ENCODE peak calls at places on chromosome X, in six cellular contexts. One of them, this sample, is unnamed.

GRCh38 chrX:48956728-48957414 is 536 bp downstream of the OTUD5 start:
- DNase-seq in left lung: peak
- DNase-seq in uterus: peak
- DNase-seq in neural crest cell: no peak
- DNase-seq in ovary: peak
- DNase-seq in dorsolateral prefrontal cortex: no peak
- DNase-seq in this sample: no peak

GRCh38 chrX:135544338-135544948 is 24.0 kb downstream of the INTS6L start:
- DNase-seq in left lung: no peak
- DNase-seq in uterus: no peak
- DNase-seq in neural crest cell: no peak
- DNase-seq in ovary: no peak
- DNase-seq in dorsolateral prefrontal cortex: no peak
- DNase-seq in this sample: no peak

GRCh38 chrX:6163761-6164160 is 64.9 kb downstream of the NLGN4X start:
- DNase-seq in left lung: no peak
- DNase-seq in uterus: no peak
- DNase-seq in neural crest cell: no peak
- DNase-seq in ovary: no peak
- DNase-seq in dorsolateral prefrontal cortex: no peak
- DNase-seq in this sample: no peak

GRCh38 chrX:154308108-154308946 is 12.7 kb downstream of the TKTL1 start:
- DNase-seq in left lung: no peak
- DNase-seq in uterus: peak
- DNase-seq in neural crest cell: peak
- DNase-seq in ovary: peak
- DNase-seq in dorsolateral prefrontal cortex: peak
- DNase-seq in this sample: peak

GRCh38 chrX:46400530-46400929 is 144.7 kb downstream of the ZNF674 start:
- DNase-seq in left lung: no peak
- DNase-seq in uterus: no peak
- DNase-seq in neural crest cell: no peak
- DNase-seq in ovary: no peak
- DNase-seq in dorsolateral prefrontal cortex: no peak
- DNase-seq in this sample: no peak

GRCh38 chrX:22135171-22135711 is 103.1 kb downstream of the PHEX start:
- DNase-seq in left lung: no peak
- DNase-seq in uterus: no peak
- DNase-seq in neural crest cell: peak
- DNase-seq in ovary: no peak
- DNase-seq in dorsolateral prefrontal cortex: no peak
- DNase-seq in this sample: no peak

GRCh38 chrX:125340508-125340907 is 20.8 kb downstream of the TEX13C start:
- DNase-seq in left lung: no peak
- DNase-seq in uterus: no peak
- DNase-seq in neural crest cell: no peak
- DNase-seq in ovary: no peak
- DNase-seq in dorsolateral prefrontal cortex: no peak
- DNase-seq in this sample: no peak

GRCh38 chrX:47751670-47752069 is 85.0 kb upstream of the ZNF81 start:
- DNase-seq in left lung: peak
- DNase-seq in uterus: no peak
- DNase-seq in neural crest cell: no peak
- DNase-seq in ovary: no peak
- DNase-seq in dorsolateral prefrontal cortex: no peak
- DNase-seq in this sample: no peak

GRCh38 chrX:97211070-97211469 is 327.4 kb downstream of the RPA4 start:
- DNase-seq in left lung: no peak
- DNase-seq in uterus: no peak
- DNase-seq in neural crest cell: no peak
- DNase-seq in ovary: no peak
- DNase-seq in dorsolateral prefrontal cortex: no peak
- DNase-seq in this sample: no peak

GRCh38 chrX:47958943-47959342 is 44.8 kb downstream of the ZNF182 start:
- DNase-seq in left lung: no peak
- DNase-seq in uterus: no peak
- DNase-seq in neural crest cell: no peak
- DNase-seq in ovary: no peak
- DNase-seq in dorsolateral prefrontal cortex: no peak
- DNase-seq in this sample: peak

GRCh38 chrX:68697465-68698125 is 50.1 kb downstream of the STARD8 start:
- DNase-seq in left lung: no peak
- DNase-seq in uterus: no peak
- DNase-seq in neural crest cell: no peak
- DNase-seq in ovary: no peak
- DNase-seq in dorsolateral prefrontal cortex: no peak
- DNase-seq in this sample: no peak

GRCh38 chrX:39125834-39126233 is 324.6 kb downstream of the MID1IP1 start:
- DNase-seq in left lung: no peak
- DNase-seq in uterus: no peak
- DNase-seq in neural crest cell: no peak
- DNase-seq in ovary: no peak
- DNase-seq in dorsolateral prefrontal cortex: no peak
- DNase-seq in this sample: no peak

GRCh38 chrX:16993791-16994318 is 47.4 kb downstream of the REPS2 start:
- DNase-seq in left lung: no peak
- DNase-seq in uterus: no peak
- DNase-seq in neural crest cell: no peak
- DNase-seq in ovary: no peak
- DNase-seq in dorsolateral prefrontal cortex: no peak
- DNase-seq in this sample: no peak

GRCh38 chrX:65744965-65745364 is 77.5 kb downstream of the MSN start:
- DNase-seq in left lung: no peak
- DNase-seq in uterus: no peak
- DNase-seq in neural crest cell: no peak
- DNase-seq in ovary: no peak
- DNase-seq in dorsolateral prefrontal cortex: no peak
- DNase-seq in this sample: no peak
- TF ChIP-seq CTCF in left lung: no peak
- TF ChIP-seq CTCF in uterus: no peak
- TF ChIP-seq CTCF in neural crest cell: no peak
- TF ChIP-seq CTCF in ovary: no peak
- TF ChIP-seq CTCF in dorsolateral prefrontal cortex: no peak
- TF ChIP-seq CTCF in this sample: no peak

GRCh38 chrX:83008415-83008814 is 499.7 kb upstream of the POU3F4 start:
- DNase-seq in left lung: no peak
- DNase-seq in uterus: no peak
- DNase-seq in neural crest cell: no peak
- DNase-seq in ovary: no peak
- DNase-seq in dorsolateral prefrontal cortex: no peak
- DNase-seq in this sample: no peak
- TF ChIP-seq CTCF in left lung: peak
- TF ChIP-seq CTCF in uterus: no peak
- TF ChIP-seq CTCF in neural crest cell: peak
- TF ChIP-seq CTCF in ovary: no peak
- TF ChIP-seq CTCF in dorsolateral prefrontal cortex: no peak
- TF ChIP-seq CTCF in this sample: peak

GRCh38 chrX:42290608-42291007 is 367.3 kb upstream of the CASK start:
- DNase-seq in left lung: no peak
- DNase-seq in uterus: no peak
- DNase-seq in neural crest cell: no peak
- DNase-seq in ovary: no peak
- DNase-seq in dorsolateral prefrontal cortex: no peak
- DNase-seq in this sample: no peak
- TF ChIP-seq CTCF in left lung: peak
- TF ChIP-seq CTCF in uterus: no peak
- TF ChIP-seq CTCF in neural crest cell: peak
- TF ChIP-seq CTCF in ovary: no peak
- TF ChIP-seq CTCF in dorsolateral prefrontal cortex: no peak
- TF ChIP-seq CTCF in this sample: no peak

DNA sequence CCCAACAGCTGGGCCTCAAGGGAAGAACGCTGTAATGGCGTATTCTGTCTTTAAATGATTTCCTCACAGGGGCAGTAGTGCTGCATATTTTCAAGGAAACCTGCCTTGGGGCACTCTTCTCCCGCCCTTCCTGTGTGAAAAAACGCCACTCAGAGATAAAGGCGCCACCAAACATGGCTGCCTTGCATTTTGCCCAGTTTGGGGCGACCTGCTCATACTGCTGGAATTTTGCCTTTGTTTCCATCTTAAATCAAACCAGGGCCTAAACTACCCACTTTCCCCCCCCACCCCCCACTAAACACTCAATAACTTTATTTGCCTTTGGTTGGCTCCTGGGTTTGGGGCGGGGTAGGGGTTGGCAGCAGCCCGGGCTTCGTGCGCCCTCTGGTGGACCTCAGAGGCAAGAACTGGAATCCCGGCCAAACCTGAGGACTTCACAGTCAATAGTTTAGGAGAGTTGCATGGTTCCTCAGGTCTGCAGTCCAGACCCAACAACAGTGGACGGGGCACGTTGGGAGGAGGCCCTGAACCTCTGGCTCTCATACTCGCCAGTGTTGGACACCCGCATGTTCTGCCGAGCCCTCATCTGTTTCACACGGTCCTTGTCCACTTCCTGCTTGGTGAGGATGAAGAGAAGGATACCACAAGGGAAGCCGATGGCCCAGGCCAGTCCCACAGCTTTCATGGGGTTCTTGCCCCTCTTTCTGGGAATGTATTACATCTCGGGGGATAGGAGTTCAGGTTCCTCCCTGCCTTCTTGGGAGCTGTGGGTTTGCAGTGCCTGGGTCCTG is 220.1 kb upstream of the STK26 start:
- DNase-seq in left lung: no peak
- DNase-seq in uterus: peak
- DNase-seq in neural crest cell: no peak
- DNase-seq in ovary: peak
- DNase-seq in dorsolateral prefrontal cortex: peak
- DNase-seq in this sample: peak
- TF ChIP-seq CTCF in left lung: peak
- TF ChIP-seq CTCF in uterus: peak
- TF ChIP-seq CTCF in neural crest cell: peak
- TF ChIP-seq CTCF in ovary: peak
- TF ChIP-seq CTCF in dorsolateral prefrontal cortex: peak
- TF ChIP-seq CTCF in this sample: peak

GRCh38 chrX:30706216-30706775 is 53.1 kb downstream of the GK start:
- DNase-seq in left lung: no peak
- DNase-seq in uterus: no peak
- DNase-seq in neural crest cell: no peak
- DNase-seq in ovary: no peak
- DNase-seq in dorsolateral prefrontal cortex: no peak
- DNase-seq in this sample: no peak

DNA sequence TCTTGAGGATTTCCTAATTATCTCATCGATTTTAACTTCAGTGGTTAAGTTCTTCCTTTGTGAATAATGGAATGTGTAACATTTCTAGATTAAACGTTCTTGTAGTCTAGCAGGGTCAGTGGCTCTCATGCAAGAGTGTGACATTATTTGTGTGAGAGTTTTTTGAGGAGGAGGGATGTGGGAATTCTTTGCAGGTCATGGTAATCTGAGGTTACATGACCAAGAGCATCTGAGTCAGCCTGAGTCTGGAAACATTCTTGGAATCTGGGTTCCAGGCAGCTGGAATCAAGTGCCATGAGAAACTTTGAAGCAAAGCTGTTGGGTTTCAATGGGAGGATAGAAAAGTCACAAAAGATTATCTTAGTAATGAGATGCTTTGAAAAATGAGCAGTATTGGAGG is 49.5 kb downstream of the GK start:
- DNase-seq in left lung: no peak
- DNase-seq in uterus: no peak
- DNase-seq in neural crest cell: no peak
- DNase-seq in ovary: no peak
- DNase-seq in dorsolateral prefrontal cortex: no peak
- DNase-seq in this sample: no peak
- TF ChIP-seq CTCF in left lung: no peak
- TF ChIP-seq CTCF in uterus: no peak
- TF ChIP-seq CTCF in neural crest cell: no peak
- TF ChIP-seq CTCF in ovary: no peak
- TF ChIP-seq CTCF in dorsolateral prefrontal cortex: no peak
- TF ChIP-seq CTCF in this sample: no peak

DNA sequence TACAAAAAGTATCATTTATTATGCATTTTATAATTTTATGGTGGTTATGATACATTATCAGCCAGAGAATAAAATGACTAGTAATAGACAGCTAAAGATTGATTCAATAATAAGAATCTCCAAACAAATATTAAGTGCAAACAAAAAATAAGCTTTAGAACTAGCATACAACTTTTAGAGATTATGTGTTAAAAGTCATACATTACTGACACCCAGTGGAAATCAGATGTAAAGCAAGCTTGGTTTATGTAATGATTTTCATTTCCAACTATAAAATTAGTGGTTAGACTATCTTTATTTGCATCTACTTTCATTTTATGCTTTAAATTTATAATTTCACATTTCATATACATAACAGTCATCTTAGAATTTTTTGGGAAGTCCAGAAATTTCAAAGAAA is 57.7 kb downstream of the IL13RA2 start:
- DNase-seq in left lung: no peak
- DNase-seq in uterus: no peak
- DNase-seq in neural crest cell: no peak
- DNase-seq in ovary: no peak
- DNase-seq in dorsolateral prefrontal cortex: no peak
- DNase-seq in this sample: peak
- TF ChIP-seq CTCF in left lung: peak
- TF ChIP-seq CTCF in uterus: no peak
- TF ChIP-seq CTCF in neural crest cell: peak
- TF ChIP-seq CTCF in ovary: no peak
- TF ChIP-seq CTCF in dorsolateral prefrontal cortex: peak
- TF ChIP-seq CTCF in this sample: peak

DNA sequence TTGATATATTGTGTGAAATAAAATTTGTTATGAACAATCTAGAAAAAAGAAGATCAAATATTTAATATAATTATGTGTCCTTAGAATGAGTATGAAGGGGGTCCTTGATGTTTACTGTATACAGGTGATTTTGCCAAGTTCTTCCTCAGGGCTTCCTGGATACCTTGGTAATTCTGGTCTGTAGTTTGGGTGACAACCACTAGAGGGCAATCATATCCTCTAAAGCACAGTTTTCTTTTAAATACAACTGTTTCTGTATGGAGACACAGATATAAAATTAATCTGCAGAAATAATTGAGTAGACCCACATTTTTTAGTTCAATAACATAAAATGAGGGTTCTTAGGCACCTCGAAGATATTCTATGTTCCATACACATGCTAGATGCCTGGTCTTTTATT is 157.7 kb downstream of the SPANXN1 start:
- DNase-seq in left lung: no peak
- DNase-seq in uterus: no peak
- DNase-seq in neural crest cell: peak
- DNase-seq in ovary: no peak
- DNase-seq in dorsolateral prefrontal cortex: no peak
- DNase-seq in this sample: peak
- TF ChIP-seq CTCF in left lung: peak
- TF ChIP-seq CTCF in uterus: no peak
- TF ChIP-seq CTCF in neural crest cell: peak
- TF ChIP-seq CTCF in ovary: no peak
- TF ChIP-seq CTCF in dorsolateral prefrontal cortex: peak
- TF ChIP-seq CTCF in this sample: peak

This sample was measured in GM13977.